ENCODE peak calls at places on chromosomes 5 and 9, in five cellular contexts. C, Z, I, N and Q are unnamed samples.
A peak's percentile ranks its signal among the peaks of the same experiment; 100 is the strongest.

GRCh38 chr9:112495614-112496013 is 9.0 kb downstream of the KIAA1958 start:
- DNase-seq in C (no peak), Z (no peak), I (no peak), N (no peak), Q (no peak)

GRCh38 chr5:93677344-93678021 is 63.9 kb downstream of the POU5F2 start:
- DNase-seq in C (peak; percentile 61), Z (peak; percentile 18), I (peak; percentile 84), N (peak; percentile 43), Q (peak; percentile 71)

GRCh38 chr9:104746798-104747197 is 685 bp upstream of the NIPSNAP3A start:
- DNase-seq in C (no peak), Z (no peak), I (no peak), N (no peak), Q (no peak)

GRCh38 chr9:93434056-93434455 is 17.4 kb upstream of the FAM120A start:
- DNase-seq in C (no peak), Z (no peak), I (no peak), N (no peak), Q (no peak)

GRCh38 chr5:129001831-129002626 is 36.7 kb downstream of the SLC27A6 start:
- DNase-seq in C (no peak), Z (no peak), I (no peak), N (no peak), Q (no peak)

GRCh38 chr9:89791754-89792153 is 186.9 kb downstream of the GADD45G start:
- DNase-seq in C (peak; percentile 33), Z (no peak), I (no peak), N (no peak), Q (no peak)

GRCh38 chr5:177592010-177592834 is at the start of gene TMED9:
- DNase-seq in C (peak; percentile 93), Z (peak; percentile 73), I (no peak), N (peak; percentile 90), Q (peak; percentile 93)

GRCh38 chr9:132011896-132012295 is 67.8 kb downstream of the MED27 start:
- DNase-seq in C (no peak), Z (no peak), I (no peak), N (no peak), Q (no peak)

GRCh38 chr5:68424799-68425537 is 209.4 kb downstream of the PIK3R1 start:
- DNase-seq in C (no peak), Z (no peak), I (no peak), N (no peak), Q (no peak)

GRCh38 chr5:7218146-7218545 is 177.8 kb upstream of the ADCY2 start:
- DNase-seq in C (no peak), Z (no peak), I (no peak), N (no peak), Q (no peak)

GRCh38 chr9:121529237-121529987 is 29.8 kb upstream of the GGTA1 start:
- DNase-seq in C (peak; percentile 97), Z (no peak), I (peak; percentile 94), N (peak; percentile 85), Q (no peak)

GRCh38 chr5:34604119-34604675 is 51.9 kb upstream of the RAI14 start:
- DNase-seq in C (no peak), Z (no peak), I (no peak), N (no peak), Q (no peak)

GRCh38 chr9:135256568-135257354 is 169.3 kb downstream of the OLFM1 start:
- DNase-seq in C (peak; percentile 40), Z (no peak), I (no peak), N (no peak), Q (no peak)

GRCh38 chr5:15440434-15440833 is 59.5 kb upstream of the FBXL7 start:
- DNase-seq in C (no peak), Z (no peak), I (no peak), N (no peak), Q (no peak)

GRCh38 chr5:5534333-5534732 is 111.9 kb downstream of the ICE1 start:
- DNase-seq in C (no peak), Z (no peak), I (no peak), N (no peak), Q (no peak)

GRCh38 chr9:129558551-129559505 is 62.1 kb downstream of the C9orf50 start:
- DNase-seq in C (no peak), Z (no peak), I (no peak), N (peak; percentile 65), Q (no peak)

GRCh38 chr9:88852794-88853193 is 138.5 kb upstream of the S1PR3 start:
- DNase-seq in C (no peak), Z (peak; percentile 11), I (peak; percentile 72), N (no peak), Q (no peak)

GRCh38 chr9:121499427-121500164 is at the start of gene GGTA1:
- DNase-seq in C (peak; percentile 88), Z (peak; percentile 43), I (no peak), N (peak; percentile 48), Q (peak; percentile 75)

GRCh38 chr9:108784998-108785397 is 70.8 kb downstream of the ACTL7B start:
- DNase-seq in C (no peak), Z (no peak), I (peak; percentile 60), N (no peak), Q (no peak)

GRCh38 chr9:35797311-35798109 is 6.1 kb downstream of the NPR2 start:
- DNase-seq in C (no peak), Z (no peak), I (no peak), N (no peak), Q (no peak)

GRCh38 chr5:103364074-103364473 is 105.5 kb downstream of the MACIR start:
- DNase-seq in C (no peak), Z (no peak), I (no peak), N (no peak), Q (no peak)

GRCh38 chr5:72459089-72459661 is 48.0 kb downstream of the ZNF366 start:
- DNase-seq in C (no peak), Z (no peak), I (no peak), N (no peak), Q (no peak)

GRCh38 chr5:154830596-154830995 is 19.8 kb downstream of the FAXDC2 start:
- DNase-seq in C (no peak), Z (no peak), I (no peak), N (no peak), Q (no peak)

GRCh38 chr5:67303356-67303755 is 106.8 kb upstream of the CD180 start:
- DNase-seq in C (no peak), Z (no peak), I (no peak), N (no peak), Q (no peak)

GRCh38 chr5:57277085-57277484 is 103.2 kb downstream of the GPBP1 start:
- DNase-seq in C (no peak), Z (no peak), I (no peak), N (no peak), Q (no peak)

GRCh38 chr9:16512281-16512680 is 358.2 kb downstream of the BNC2 start:
- DNase-seq in C (no peak), Z (no peak), I (no peak), N (no peak), Q (no peak)

GRCh38 chr5:111931658-111932057 is 174.7 kb upstream of the NREP start:
- DNase-seq in C (no peak), Z (no peak), I (no peak), N (no peak), Q (no peak)

GRCh38 chr5:122138356-122138755 is 9.0 kb downstream of the ZNF474 start:
- DNase-seq in C (no peak), Z (no peak), I (no peak), N (no peak), Q (no peak)

GRCh38 chr9:9003184-9003583 is 1203.6 kb upstream of the DMAC1 start:
- DNase-seq in C (no peak), Z (no peak), I (peak; percentile 11), N (no peak), Q (no peak)
- TF ChIP-seq CTCF in C (no peak), Z (peak; percentile 40), I (peak; percentile 14), N (no peak), Q (peak; percentile 50)

DNA sequence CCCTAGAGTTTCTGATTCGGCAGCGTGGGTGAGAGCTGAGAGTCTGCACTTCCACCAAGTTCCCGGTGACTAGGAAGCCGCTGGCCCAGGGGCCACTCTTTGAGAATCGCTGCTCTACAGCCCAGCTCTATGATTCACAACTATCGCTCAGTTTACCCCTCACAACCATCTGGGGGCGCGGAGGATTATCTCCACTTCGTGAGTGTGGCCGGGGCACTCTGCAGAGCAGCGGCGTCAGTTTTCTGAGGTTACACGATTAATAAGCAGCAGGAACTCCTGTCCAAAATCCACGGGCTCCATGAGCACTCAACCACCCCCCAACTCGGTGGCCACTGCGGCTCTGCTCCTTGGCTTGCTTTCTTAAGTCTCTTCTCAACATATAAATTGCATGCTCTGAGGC is 19.3 kb downstream of the CORO2A start:
- DNase-seq in C (no peak), Z (no peak), I (no peak), N (no peak), Q (no peak)
- TF ChIP-seq CTCF in C (no peak), Z (no peak), I (no peak), N (no peak), Q (no peak)

GRCh38 chr5:37837101-37838032 is 2.5 kb downstream of the GDNF start:
- DNase-seq in C (peak; percentile 86), Z (peak; percentile 79), I (no peak), N (peak; percentile 55), Q (peak; percentile 87)
- TF ChIP-seq CTCF in C (peak; percentile 61), Z (peak; percentile 89), I (peak; percentile 91), N (peak; percentile 73), Q (peak; percentile 91)

GRCh38 chr5:142063878-142064331 is 44.7 kb upstream of the NDFIP1 start:
- DNase-seq in C (peak; percentile 84), Z (peak; percentile 57), I (peak; percentile 10), N (peak; percentile 58), Q (peak; percentile 73)

GRCh38 chr5:142056831-142057696 is 44.2 kb upstream of the GNPDA1 start:
- DNase-seq in C (no peak), Z (no peak), I (no peak), N (peak; percentile 16), Q (peak; percentile 18)

GRCh38 chr5:142063376-142063775 is 45.2 kb upstream of the NDFIP1 start:
- DNase-seq in C (no peak), Z (no peak), I (no peak), N (no peak), Q (no peak)

GRCh38 chr5:142057697-142058056 is 44.9 kb upstream of the GNPDA1 start:
- DNase-seq in C (no peak), Z (no peak), I (no peak), N (no peak), Q (no peak)

GRCh38 chr5:142059304-142059940 is 46.6 kb upstream of the GNPDA1 start:
- DNase-seq in C (no peak), Z (no peak), I (no peak), N (peak; percentile 62), Q (no peak)
- TF ChIP-seq CTCF in C (no peak), Z (peak; percentile 16), I (no peak), N (no peak), Q (no peak)

GRCh38 chr9:128414461-128414860 is 6.2 kb upstream of the CERCAM start:
- DNase-seq in C (no peak), Z (no peak), I (no peak), N (no peak), Q (no peak)
- TF ChIP-seq CTCF in C (no peak), Z (peak; percentile 45), I (peak; percentile 30), N (no peak), Q (peak; percentile 54)

GRCh38 chr5:73783823-73784222 is 157.8 kb downstream of the ARHGEF28 start:
- DNase-seq in C (no peak), Z (no peak), I (no peak), N (no peak), Q (no peak)
- TF ChIP-seq CTCF in C (peak; percentile 46), Z (peak; percentile 50), I (peak; percentile 34), N (no peak), Q (peak; percentile 58)